ENCODE peak calls at places on chromosomes 7 and 10, in five cellular contexts. C is RKO, R is PC-9, X is GM04503, H is neuronal stem cell. O is an unnamed sample.

GRCh38 chr7:853366-854117 is 21.3 kb downstream of the SUN1 start:
- DNase-seq in C (no peak), R (no peak), X (no peak), H (no peak), O (no peak)

GRCh38 chr7:117172283-117172682 is 150.6 kb downstream of the WNT2 start:
- DNase-seq in C (no peak), R (no peak), X (no peak), H (no peak), O (no peak)

GRCh38 chr7:158821173-158822021 is 7.9 kb downstream of the ESYT2 start:
- DNase-seq in C (no peak), R (peak; percentile 23), X (no peak), H (no peak), O (peak; percentile 50)

GRCh38 chr7:136942994-136943393 is 74.5 kb downstream of the CHRM2 start:
- DNase-seq in C (no peak), R (no peak), X (no peak), H (no peak), O (no peak)

GRCh38 chr7:121366852-121367431 is 29.2 kb downstream of the FAM3C start:
- DNase-seq in C (peak; percentile 79), R (peak; percentile 15), X (no peak), H (peak; percentile 6), O (no peak)

GRCh38 chr7:117114272-117114671 is 161.0 kb downstream of the ST7 start:
- DNase-seq in C (no peak), R (no peak), X (no peak), H (no peak), O (no peak)

GRCh38 chr10:26777686-26778085 is 80.2 kb downstream of the PDSS1 start:
- DNase-seq in C (no peak), R (no peak), X (no peak), H (no peak), O (no peak)

GRCh38 chr7:2086229-2086628 is 146.5 kb downstream of the MAD1L1 start:
- DNase-seq in C (no peak), R (no peak), X (no peak), H (no peak), O (no peak)

GRCh38 chr7:151506901-151507382 is 12.8 kb downstream of the RHEB start:
- DNase-seq in C (peak; percentile 31), R (no peak), X (no peak), H (no peak), O (no peak)

GRCh38 chr10:111493024-111493625 is 416.3 kb downstream of the ADRA2A start:
- DNase-seq in C (no peak), R (no peak), X (no peak), H (no peak), O (no peak)

GRCh38 chr7:45881759-45882464 is 6.4 kb upstream of the IGFBP1 start:
- DNase-seq in C (no peak), R (no peak), X (peak; percentile 66), H (no peak), O (peak; percentile 75)

GRCh38 chr7:31910191-31910590 is 160.0 kb downstream of the PDE1C start:
- DNase-seq in C (no peak), R (no peak), X (no peak), H (no peak), O (no peak)

GRCh38 chr10:683448-684071 is 5.9 kb downstream of the DIP2C start:
- DNase-seq in C (peak; percentile 100), R (no peak), X (peak; percentile 91), H (no peak), O (peak; percentile 50)

GRCh38 chr7:5557920-5558401 is 134.3 kb upstream of the TNRC18 start:
- DNase-seq in C (no peak), R (peak; percentile 62), X (no peak), H (no peak), O (no peak)

GRCh38 chr10:75395955-75396860 is 5.4 kb downstream of the ZNF503 start:
- DNase-seq in C (no peak), R (peak; percentile 21), X (no peak), H (peak; percentile 38), O (peak; percentile 16)

GRCh38 chr7:155144371-155144770 is 74.2 kb downstream of the HTR5A start:
- DNase-seq in C (no peak), R (no peak), X (no peak), H (no peak), O (no peak)

GRCh38 chr10:57716884-57717283 is 550.8 kb downstream of the IPMK start:
- DNase-seq in C (peak; percentile 63), R (no peak), X (peak; percentile 8), H (no peak), O (no peak)

GRCh38 chr7:93890464-93891068 is at the start of gene TFPI2:
- DNase-seq in C (no peak), R (peak; percentile 94), X (no peak), H (peak; percentile 49), O (no peak)

GRCh38 chr7:129188892-129189660 is 643 bp downstream of the SMO start:
- DNase-seq in C (no peak), R (no peak), X (no peak), H (no peak), O (no peak)

GRCh38 chr7:24778543-24779282 is 21.4 kb upstream of the GSDME start:
- DNase-seq in C (peak; percentile 71), R (no peak), X (peak; percentile 83), H (no peak), O (peak; percentile 86)

GRCh38 chr7:35758421-35758820 is 42.4 kb upstream of the SEPTIN7 start:
- DNase-seq in C (no peak), R (no peak), X (no peak), H (peak; percentile 71), O (no peak)

GRCh38 chr7:141915565-141915964 is 634 bp upstream of the OR9A4 start:
- DNase-seq in C (no peak), R (peak; percentile 52), X (no peak), H (no peak), O (no peak)

GRCh38 chr7:74561898-74562613 is 95.5 kb upstream of the GTF2I start:
- DNase-seq in C (no peak), R (no peak), X (no peak), H (no peak), O (no peak)

GRCh38 chr10:33889371-33889770 is 554.9 kb upstream of the NRP1 start:
- DNase-seq in C (no peak), R (no peak), X (no peak), H (no peak), O (no peak)

GRCh38 chr10:35765039-35765662 is 123.1 kb upstream of the FZD8 start:
- DNase-seq in C (no peak), R (no peak), X (no peak), H (no peak), O (no peak)

GRCh38 chr7:81846398-81846797 is 76.6 kb upstream of the HGF start:
- DNase-seq in C (peak; percentile 58), R (no peak), X (no peak), H (no peak), O (no peak)

GRCh38 chr10:118621304-118621942 is 26.0 kb upstream of the PRLHR start:
- DNase-seq in C (no peak), R (no peak), X (no peak), H (no peak), O (no peak)

GRCh38 chr7:99267530-99268360 is 4.9 kb upstream of the MYH16 start:
- DNase-seq in C (peak; percentile 96), R (peak; percentile 79), X (peak; percentile 63), H (no peak), O (peak; percentile 45)

GRCh38 chr10:17599089-17599488 is 18.1 kb downstream of the HACD1 start:
- DNase-seq in C (peak; percentile 40), R (peak; percentile 10), X (no peak), H (peak; percentile 4), O (no peak)

GRCh38 chr10:11677480-11677879 is 64.7 kb upstream of the ECHDC3 start:
- DNase-seq in C (no peak), R (no peak), X (no peak), H (no peak), O (no peak)

GRCh38 chr7:26011039-26011696 is 140.8 kb upstream of the NFE2L3 start:
- DNase-seq in C (no peak), R (no peak), X (no peak), H (no peak), O (no peak)

GRCh38 chr10:642186-642890 is 47.1 kb downstream of the DIP2C start:
- DNase-seq in C (no peak), R (peak; percentile 6), X (no peak), H (no peak), O (no peak)

GRCh38 chr7:2687338-2687869 is 598 bp upstream of the AMZ1 start:
- DNase-seq in C (no peak), R (no peak), X (peak; percentile 30), H (no peak), O (no peak)

GRCh38 chr7:30923774-30924413 is 12.2 kb downstream of the AQP1 start:
- DNase-seq in C (no peak), R (no peak), X (no peak), H (no peak), O (no peak)